ENCODE peak calls at places on chromosomes 6 and 20, in seven cellular contexts. J is HCT116, H is HepG2, E is H1, A is K562, M is SK-N-SH, Y is GM12878. V is an unnamed sample.

GRCh38 chr6:153856929-153857376 is 182.1 kb upstream of the OPRM1 start:
- DNase-seq in J (no peak), H (no peak), E (no peak), A (no peak), M (no peak), Y (no peak), V (no peak)

GRCh38 chr6:112337209-112337638 is 9.9 kb upstream of the RFPL4B start:
- DNase-seq in J (peak; percentile 43), H (peak; percentile 50), E (peak; percentile 23), A (peak; percentile 31), M (peak; percentile 84), Y (no peak), V (peak; percentile 51)

GRCh38 chr6:13006578-13007300 is 290.2 kb downstream of the PHACTR1 start:
- DNase-seq in J (no peak), H (no peak), E (no peak), A (peak; percentile 68), M (no peak), Y (no peak), V (no peak)

GRCh38 chr6:157831424-157832249 is 8.6 kb downstream of the SNX9 start:
- DNase-seq in J (no peak), H (no peak), E (no peak), A (no peak), M (no peak), Y (no peak), V (no peak)

GRCh38 chr6:106746660-106747059 is 117.3 kb downstream of the QRSL1 start:
- DNase-seq in J (no peak), H (peak; percentile 40), E (no peak), A (no peak), M (no peak), Y (no peak), V (peak; percentile 18)

GRCh38 chr20:59568509-59569024 is 35.8 kb upstream of the PHACTR3 start:
- DNase-seq in J (no peak), H (no peak), E (no peak), A (no peak), M (no peak), Y (no peak), V (no peak)

GRCh38 chr6:91886183-91886795 is 1299.4 kb upstream of the MAP3K7 start:
- DNase-seq in J (no peak), H (no peak), E (no peak), A (peak; percentile 1), M (no peak), Y (no peak), V (peak; percentile 5)

GRCh38 chr6:9494864-9495263 is 920.0 kb downstream of the TFAP2A start:
- DNase-seq in J (no peak), H (no peak), E (no peak), A (no peak), M (no peak), Y (no peak), V (no peak)

GRCh38 chr20:49867453-49868215 is 47.7 kb downstream of the SPATA2 start:
- DNase-seq in J (no peak), H (no peak), E (no peak), A (no peak), M (no peak), Y (peak; percentile 57), V (no peak)

GRCh38 chr6:165010556-165011535 is 298.6 kb downstream of the C6orf118 start:
- DNase-seq in J (no peak), H (no peak), E (no peak), A (no peak), M (no peak), Y (no peak), V (no peak)

GRCh38 chr20:63070301-63070625 is 63.5 kb upstream of the BHLHE23 start:
- DNase-seq in J (no peak), H (no peak), E (no peak), A (no peak), M (no peak), Y (no peak), V (no peak)

GRCh38 chr6:135600086-135600702 is 102.7 kb upstream of the AHI1 start:
- DNase-seq in J (no peak), H (no peak), E (no peak), A (no peak), M (no peak), Y (no peak), V (no peak)

GRCh38 chr20:45827030-45827652 is at the start of gene TNNC2:
- DNase-seq in J (no peak), H (peak; percentile 48), E (no peak), A (no peak), M (no peak), Y (no peak), V (no peak)

GRCh38 chr20:45828589-45828988 is 1.5 kb upstream of the TNNC2 start:
- DNase-seq in J (no peak), H (no peak), E (no peak), A (no peak), M (no peak), Y (no peak), V (no peak)

GRCh38 chr20:45826381-45827019 is 612 bp downstream of the TNNC2 start:
- DNase-seq in J (no peak), H (no peak), E (no peak), A (peak; percentile 63), M (no peak), Y (no peak), V (no peak)

GRCh38 chr20:45823949-45824835 is 2.9 kb downstream of the TNNC2 start:
- DNase-seq in J (no peak), H (peak; percentile 51), E (peak; percentile 53), A (no peak), M (peak; percentile 62), Y (no peak), V (peak; percentile 72)

GRCh38 chr20:45827712-45828111 is 600 bp upstream of the TNNC2 start:
- DNase-seq in J (no peak), H (no peak), E (no peak), A (no peak), M (no peak), Y (no peak), V (no peak)
- TF ChIP-seq JUND in J (no peak), H (no peak), E (no peak), A (no peak), M (no peak), Y (no peak), V (no peak)

GRCh38 chr20:13299401-13299800 is 78.3 kb downstream of the ISM1 start:
- DNase-seq in J (no peak), H (no peak), E (no peak), A (peak; percentile 29), M (no peak), Y (no peak), V (no peak)
- TF ChIP-seq JUND in J (no peak), H (no peak), E (no peak), A (no peak), M (no peak), Y (no peak), V (no peak)

DNA sequence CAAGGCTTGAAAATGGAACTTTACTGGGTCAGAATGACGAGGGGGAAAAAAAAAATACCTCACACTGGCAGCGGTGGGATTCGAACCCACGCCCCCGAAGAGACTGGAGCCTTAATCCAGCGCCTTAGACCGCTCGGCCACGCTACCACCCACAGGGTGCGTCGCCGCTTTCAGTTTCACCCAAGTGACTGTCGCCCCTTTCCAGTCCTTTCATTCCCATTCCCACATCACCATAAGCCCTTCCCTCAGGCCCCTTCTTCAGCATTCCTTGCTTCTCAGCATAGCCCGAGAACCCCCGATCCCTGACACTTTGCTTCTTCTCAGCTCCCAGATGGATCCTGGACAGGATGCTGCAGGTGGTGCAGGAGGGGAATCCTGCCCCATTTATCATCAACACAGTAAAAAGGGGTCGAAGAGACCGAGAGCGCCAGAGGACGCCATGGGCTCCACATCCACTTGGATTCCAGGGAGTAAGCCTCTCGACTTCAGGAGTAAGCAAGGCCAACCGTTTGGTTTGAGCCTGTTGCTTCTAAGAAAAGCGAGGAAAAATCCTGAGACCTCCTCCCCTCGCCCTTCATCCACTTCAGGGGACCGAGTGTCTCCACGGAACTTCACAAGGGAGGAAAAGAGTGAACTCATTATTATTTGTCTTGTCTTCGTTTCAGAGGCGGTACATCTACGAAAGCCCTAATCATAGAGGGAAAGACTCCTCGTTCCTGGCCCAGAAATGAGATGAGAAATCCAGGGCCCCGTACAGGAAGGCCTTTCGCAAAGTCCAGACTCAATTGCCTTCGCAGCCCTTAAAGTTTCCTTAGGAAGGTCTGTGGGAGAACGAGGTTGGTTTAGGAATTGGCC is 20.0 kb upstream of the TRIM27 start:
- DNase-seq in J (no peak), H (peak; percentile 84), E (peak; percentile 75), A (peak; percentile 93), M (peak; percentile 75), Y (peak; percentile 42), V (no peak)
- TF ChIP-seq JUND in J (no peak), H (no peak), E (no peak), A (peak; percentile 62), M (no peak), Y (no peak), V (no peak)

GRCh38 chr6:145886228-145886956 is 71.8 kb upstream of the FBXO30 start:
- DNase-seq in J (no peak), H (no peak), E (no peak), A (no peak), M (no peak), Y (no peak), V (no peak)
- TF ChIP-seq JUND in J (no peak), H (no peak), E (no peak), A (no peak), M (no peak), Y (no peak), V (peak; percentile 50)

GRCh38 chr6:143427109-143427817 is 23.2 kb downstream of the ADAT2 start:
- DNase-seq in J (no peak), H (peak; percentile 69), E (peak; percentile 49), A (peak; percentile 79), M (peak; percentile 79), Y (no peak), V (peak; percentile 9)

GRCh38 chr6:143432588-143432987 is 17.9 kb downstream of the ADAT2 start:
- DNase-seq in J (no peak), H (peak; percentile 79), E (no peak), A (no peak), M (no peak), Y (no peak), V (no peak)

GRCh38 chr6:143431226-143431625 is 19.3 kb downstream of the ADAT2 start:
- DNase-seq in J (no peak), H (no peak), E (no peak), A (no peak), M (no peak), Y (no peak), V (no peak)

GRCh38 chr6:143426025-143426424 is 24.5 kb downstream of the ADAT2 start:
- DNase-seq in J (no peak), H (no peak), E (no peak), A (no peak), M (no peak), Y (no peak), V (no peak)

GRCh38 chr6:143429970-143430369 is 20.5 kb downstream of the ADAT2 start:
- DNase-seq in J (no peak), H (no peak), E (no peak), A (no peak), M (no peak), Y (no peak), V (no peak)
- TF ChIP-seq JUND in J (no peak), H (no peak), E (no peak), A (no peak), M (no peak), Y (no peak), V (no peak)

DNA sequence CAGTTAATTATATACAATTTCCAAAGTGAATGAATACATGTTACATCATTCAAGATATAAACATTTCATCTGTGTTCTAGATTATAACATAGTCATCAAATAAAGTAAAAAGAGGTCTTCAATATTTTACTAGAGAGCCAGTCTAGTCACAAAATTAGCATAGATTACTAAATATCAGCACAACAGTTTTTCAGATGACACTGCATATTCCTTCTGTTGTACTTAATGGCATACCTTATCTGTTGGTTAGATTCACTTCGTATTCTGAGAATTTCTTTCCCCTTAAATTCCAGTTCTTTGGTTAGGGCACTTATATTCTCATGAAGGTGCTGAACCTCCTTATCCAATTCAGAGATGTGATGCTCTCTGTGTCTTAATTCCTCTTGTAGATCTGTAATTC is 39.8 kb upstream of the MCM9 start:
- DNase-seq in J (no peak), H (no peak), E (no peak), A (no peak), M (no peak), Y (no peak), V (no peak)
- TF ChIP-seq JUND in J (no peak), H (no peak), E (no peak), A (no peak), M (no peak), Y (no peak), V (no peak)

V was measured in T47D.